ENCODE peak calls at places on chromosomes 4 and X, in eight cellular contexts. O is HCT116, W is neural progenitor cell, Q is fibroblast of lung, J is keratinocyte, U is DND-41, Z is HepG2, R is PC-3. K is an unnamed sample. For H3K9me3, the result is how much of the 10 kb centered on the place peaks cover.

GRCh38 chr4:146291313-146291712 is 77.0 kb downstream of the REELD1 start:
- DNase-seq in O (no peak), W (no peak), Q (no peak), J (no peak), U (no peak), Z (no peak), R (no peak), K (no peak)

GRCh38 chrX:56783996-56784620 is 55.1 kb downstream of the NBDY start:
- DNase-seq in O (no peak), W (no peak), Q (no peak), J (no peak), U (no peak), Z (no peak), R (no peak), K (no peak)

GRCh38 chr4:67658302-67658701 is 42.7 kb downstream of the UBA6 start:
- DNase-seq in O (no peak), W (no peak), Q (no peak), J (no peak), U (no peak), Z (no peak), R (no peak), K (no peak)

GRCh38 chr4:10096201-10096975 is 20.2 kb downstream of the WDR1 start:
- DNase-seq in O (peak), W (no peak), Q (peak), J (peak), U (peak), Z (no peak), R (peak), K (peak)

GRCh38 chr4:81565137-81565870 is 93.6 kb upstream of the RASGEF1B start:
- DNase-seq in O (no peak), W (peak), Q (peak), J (no peak), U (no peak), Z (no peak), R (peak), K (peak)

GRCh38 chr4:48854395-48854683 is 23.5 kb downstream of the OCIAD1 start:
- DNase-seq in O (no peak), W (no peak), Q (no peak), J (no peak), U (no peak), Z (no peak), R (no peak), K (no peak)

GRCh38 chrX:150365051-150365952 is 2.2 kb downstream of the MAMLD1 start:
- DNase-seq in O (peak), W (peak), Q (peak), J (no peak), U (peak), Z (no peak), R (peak), K (peak)

GRCh38 chrX:40140706-40141499 is 43.1 kb upstream of the BCOR start:
- DNase-seq in O (no peak), W (peak), Q (peak), J (no peak), U (no peak), Z (peak), R (no peak), K (no peak)

GRCh38 chrX:149453030-149453429 is 52.1 kb downstream of the IDS start:
- DNase-seq in O (peak), W (no peak), Q (peak), J (no peak), U (no peak), Z (no peak), R (peak), K (no peak)

GRCh38 chr4:123750044-123750443 is 353.4 kb downstream of the SPRY1 start:
- DNase-seq in O (no peak), W (peak), Q (peak), J (no peak), U (no peak), Z (peak), R (peak), K (peak)

GRCh38 chr4:170652571-170652970 is 562.8 kb upstream of the AADAT start:
- DNase-seq in O (no peak), W (no peak), Q (peak), J (no peak), U (no peak), Z (no peak), R (no peak), K (no peak)

GRCh38 chr4:180557348-180557747 is 1685.9 kb upstream of the TENM3 start:
- DNase-seq in O (peak), W (no peak), Q (no peak), J (no peak), U (no peak), Z (no peak), R (peak), K (no peak)

GRCh38 chrX:136525738-136526606 is 6.0 kb upstream of the VGLL1 start:
- DNase-seq in O (no peak), W (no peak), Q (peak), J (no peak), U (no peak), Z (no peak), R (peak), K (peak)

GRCh38 chr4:76758290-76758882 is 139.6 kb downstream of the SOWAHB start:
- DNase-seq in O (peak), W (peak), Q (peak), J (no peak), U (no peak), Z (peak), R (peak), K (peak)

GRCh38 chr4:76806336-76806735 is 91.6 kb downstream of the SOWAHB start:
- DNase-seq in O (no peak), W (no peak), Q (peak), J (no peak), U (no peak), Z (no peak), R (no peak), K (no peak)

GRCh38 chrX:38986586-38986985 is 185.3 kb downstream of the MID1IP1 start:
- DNase-seq in O (no peak), W (no peak), Q (no peak), J (no peak), U (no peak), Z (no peak), R (no peak), K (no peak)

GRCh38 chrX:77167993-77168392 is 279.2 kb upstream of the FGF16 start:
- DNase-seq in O (no peak), W (no peak), Q (no peak), J (no peak), U (no peak), Z (peak), R (no peak), K (no peak)

GRCh38 chrX:129568349-129568748 is 28.3 kb downstream of the OCRL start:
- DNase-seq in O (no peak), W (no peak), Q (no peak), J (no peak), U (no peak), Z (no peak), R (no peak), K (no peak)

GRCh38 chrX:21723097-21723496 is 34.8 kb downstream of the SMPX start:
- DNase-seq in O (no peak), W (peak), Q (peak), J (no peak), U (peak), Z (no peak), R (peak), K (peak)

GRCh38 chr4:16884673-16885460 is 13.6 kb downstream of the LDB2 start:
- DNase-seq in O (no peak), W (no peak), Q (no peak), J (no peak), U (no peak), Z (peak), R (no peak), K (no peak)

GRCh38 chrX:53583571-53583970 is 102.9 kb downstream of the HUWE1 start:
- DNase-seq in O (no peak), W (no peak), Q (no peak), J (no peak), U (no peak), Z (no peak), R (no peak), K (no peak)

GRCh38 chrX:53584891-53585290 is 101.6 kb downstream of the HUWE1 start:
- DNase-seq in O (no peak), W (no peak), Q (no peak), J (no peak), U (no peak), Z (no peak), R (no peak), K (no peak)

DNA sequence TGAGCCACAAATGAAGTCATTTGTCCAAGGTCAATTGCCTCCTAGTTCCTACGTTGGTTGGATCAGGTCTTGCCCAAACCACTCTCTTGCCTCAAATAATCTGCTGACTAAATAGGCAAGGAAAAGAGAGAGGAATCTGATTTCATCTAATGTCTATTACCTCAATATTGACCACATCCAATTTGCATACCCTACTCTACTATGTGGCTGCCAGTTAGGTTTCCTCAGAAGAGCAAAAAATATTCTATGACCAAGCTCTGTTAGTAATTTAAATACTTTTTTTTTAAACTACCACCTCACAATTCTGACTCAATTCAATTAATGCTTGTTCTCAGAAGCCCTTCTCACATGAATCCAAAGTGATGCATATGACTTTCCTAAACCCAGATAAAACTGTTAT is 98.7 kb downstream of the HUWE1 start:
- DNase-seq in O (no peak), W (no peak), Q (peak), J (no peak), U (no peak), Z (no peak), R (no peak), K (no peak)
- H3K9me3 ChIP-seq in O (under half), W (under half), Q (under half), J (under half), U (under half), Z (under half), R (under half), K (under half)

GRCh38 chrX:83508526-83509245 is 596 bp downstream of the POU3F4 start:
- DNase-seq in O (no peak), W (peak), Q (peak), J (no peak), U (no peak), Z (no peak), R (no peak), K (no peak)

GRCh38 chrX:83510466-83511181 is 2.5 kb downstream of the POU3F4 start:
- DNase-seq in O (no peak), W (peak), Q (no peak), J (no peak), U (no peak), Z (no peak), R (no peak), K (no peak)

GRCh38 chrX:83509246-83509801 is 1.2 kb downstream of the POU3F4 start:
- DNase-seq in O (no peak), W (peak), Q (no peak), J (no peak), U (no peak), Z (no peak), R (no peak), K (no peak)

GRCh38 chrX:83512111-83512510 is 4.0 kb downstream of the POU3F4 start:
- DNase-seq in O (no peak), W (no peak), Q (peak), J (no peak), U (no peak), Z (no peak), R (no peak), K (no peak)

DNA sequence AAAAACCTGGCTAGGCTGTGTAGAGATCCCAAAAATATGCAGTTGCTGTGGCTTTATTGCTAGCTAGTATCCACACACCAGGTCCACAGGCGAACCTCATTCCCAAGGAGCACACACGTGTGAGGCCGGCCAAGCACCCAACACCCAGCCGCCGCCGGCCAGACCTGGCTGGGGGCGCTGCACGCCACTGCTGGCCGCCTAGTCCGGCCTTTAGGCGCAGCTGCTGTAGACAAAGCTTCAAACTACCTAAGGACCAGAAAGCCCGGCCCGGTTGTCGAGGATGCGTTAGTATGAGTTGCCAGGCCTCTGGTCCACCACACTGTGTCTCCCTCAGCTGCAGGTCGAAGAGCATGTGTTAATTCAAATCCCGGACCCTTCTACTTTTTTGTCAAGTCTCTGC is 3.1 kb downstream of the POU3F4 start:
- DNase-seq in O (no peak), W (peak), Q (peak), J (no peak), U (no peak), Z (no peak), R (no peak), K (no peak)
- TF ChIP-seq CTCF in O (no peak), W (peak), Q (no peak), J (no peak), U (no peak), Z (peak), R (no peak), K (no peak)

GRCh38 chr4:42396361-42397255 is 680 bp upstream of the SHISA3 start:
- DNase-seq in O (no peak), W (peak), Q (no peak), J (no peak), U (no peak), Z (no peak), R (peak), K (no peak)
- TF ChIP-seq EZH2 in O (no peak), W (peak), Q (peak), J (peak), U (no peak), Z (peak), R (no peak), K (peak)

GRCh38 chr4:173666-174314 is 49.5 kb downstream of the ZNF718 start:
- DNase-seq in O (no peak), W (no peak), Q (no peak), J (no peak), U (no peak), Z (no peak), R (no peak), K (no peak)

GRCh38 chr4:175986-176385 is 51.7 kb downstream of the ZNF718 start:
- DNase-seq in O (no peak), W (no peak), Q (no peak), J (no peak), U (no peak), Z (no peak), R (no peak), K (no peak)

DNA sequence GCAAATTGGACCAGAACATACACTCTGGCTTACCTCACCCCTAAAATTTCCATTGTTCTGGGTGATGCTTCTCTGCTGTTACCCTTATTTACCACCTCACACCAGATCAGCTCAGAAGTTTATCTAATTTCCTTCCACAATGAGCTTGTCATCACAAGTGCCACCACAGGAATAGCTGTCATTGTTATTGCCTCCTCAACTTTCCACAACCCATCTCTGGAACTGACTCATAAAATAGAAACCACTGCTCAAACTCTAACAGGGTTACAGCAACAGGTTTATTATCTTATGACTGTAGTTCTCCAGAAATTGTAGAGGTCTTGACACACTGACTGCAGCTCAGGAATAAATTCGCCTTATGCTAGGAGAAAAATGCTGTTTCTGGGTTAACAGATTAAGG is 52.7 kb downstream of the ZNF718 start:
- DNase-seq in O (no peak), W (no peak), Q (no peak), J (no peak), U (no peak), Z (no peak), R (no peak), K (no peak)
- H3K9me3 ChIP-seq in O (under half), W (half or more), Q (under half), J (under half), U (half or more), Z (half or more), R (under half), K (under half)

GRCh38 chrX:36963069-36963808 is 44.9 kb upstream of the FAM47C start:
- DNase-seq in O (no peak), W (no peak), Q (no peak), J (no peak), U (no peak), Z (no peak), R (no peak), K (no peak)
- TF ChIP-seq CTCF in O (no peak), W (no peak), Q (no peak), J (no peak), U (no peak), Z (no peak), R (no peak), K (no peak)

GRCh38 chr4:6199344-6199921 is 916 bp downstream of the JAKMIP1 start:
- DNase-seq in O (no peak), W (peak), Q (no peak), J (no peak), U (no peak), Z (no peak), R (no peak), K (peak)
- TF ChIP-seq EZH2 in O (no peak), W (peak), Q (no peak), J (no peak), U (no peak), Z (no peak), R (no peak), K (peak)

DNA sequence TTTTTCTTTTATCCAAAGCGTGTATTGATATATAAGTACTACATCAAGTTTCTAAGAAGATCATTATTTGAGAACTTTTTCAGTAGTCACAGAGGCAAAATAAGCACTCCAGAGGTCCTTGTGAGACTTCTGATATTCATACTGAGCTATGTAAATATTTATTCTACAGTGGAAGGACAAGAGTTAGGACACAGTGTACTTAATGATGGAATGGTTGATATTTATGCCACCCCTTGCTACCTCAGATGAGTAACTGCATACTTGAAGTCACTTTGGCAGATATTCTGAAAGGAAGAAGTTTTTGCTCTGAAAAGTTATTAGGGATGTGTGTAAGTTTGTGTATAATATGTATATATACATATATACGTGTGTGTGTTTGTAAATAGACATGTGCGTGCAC is 30.3 kb downstream of the MAGEA1 start:
- DNase-seq in O (no peak), W (no peak), Q (no peak), J (no peak), U (no peak), Z (no peak), R (peak), K (no peak)
- H3K9me3 ChIP-seq in O (under half), W (under half), Q (under half), J (under half), U (under half), Z (under half), R (under half), K (under half)

K was measured in hepatocyte.